ENCODE peak calls at places on chromosomes 2 and 18, in eight cellular contexts. E is coronary artery, V is NCI-H345, T is AG09319, P is foreskin fibroblast, N is A549, Y is RPMI7951, M is Karpas-422. G is an unnamed sample.

GRCh38 chr2:100857915-100858314 is 38.0 kb downstream of the NPAS2 start:
- DNase-seq in Y (peak; percentile 55), E (no peak), T (peak; percentile 78), M (no peak), P (peak; percentile 92), N (no peak), V (no peak), G (no peak)

GRCh38 chr18:2625217-2625616 is 30.3 kb upstream of the SMCHD1 start:
- DNase-seq in M (no peak), T (no peak), Y (no peak), P (no peak), V (no peak), E (no peak), N (no peak), G (no peak)

GRCh38 chr18:5388896-5389295 is 93.4 kb upstream of the ZBTB14 start:
- DNase-seq in Y (no peak), M (no peak), P (no peak), V (no peak), T (no peak), E (no peak), N (no peak), G (no peak)

GRCh38 chr2:201127570-201127969 is 11.6 kb downstream of the CFLAR start:
- DNase-seq in P (peak; percentile 80), N (no peak), E (no peak), M (no peak), V (no peak), Y (peak; percentile 89), T (peak; percentile 65), G (no peak)

GRCh38 chr2:235623052-235623451 is 129.2 kb downstream of the AGAP1 start:
- DNase-seq in Y (no peak), P (no peak), V (no peak), E (no peak), M (no peak), T (no peak), N (no peak), G (no peak)

GRCh38 chr2:187081409-187081808 is 232.4 kb upstream of the ZSWIM2 start:
- DNase-seq in T (no peak), P (no peak), E (no peak), V (no peak), Y (no peak), N (no peak), M (no peak), G (no peak)

GRCh38 chr2:44549856-44550255 is 188.1 kb downstream of the CAMKMT start:
- DNase-seq in V (no peak), E (no peak), N (no peak), Y (peak; percentile 47), M (no peak), T (no peak), P (peak; percentile 15), G (no peak)

GRCh38 chr2:37784071-37784758 is 112.8 kb upstream of the CDC42EP3 start:
- DNase-seq in P (no peak), V (no peak), N (no peak), Y (no peak), M (no peak), T (peak; percentile 76), E (no peak), G (peak; percentile 55)

GRCh38 chr2:234495076-234495800 is 1.6 kb downstream of the ARL4C start:
- DNase-seq in V (no peak), Y (peak; percentile 56), M (no peak), E (no peak), T (no peak), P (no peak), N (no peak), G (peak; percentile 50)

GRCh38 chr2:234374671-234375245 is 122.1 kb downstream of the ARL4C start:
- DNase-seq in V (no peak), Y (peak; percentile 36), T (no peak), P (no peak), N (no peak), M (no peak), E (no peak), G (no peak)

GRCh38 chr2:167181134-167181533 is 292.9 kb downstream of the XIRP2 start:
- DNase-seq in N (no peak), Y (peak; percentile 27), V (no peak), T (no peak), E (no peak), M (no peak), P (peak; percentile 52), G (peak; percentile 56)

GRCh38 chr2:197209742-197210408 is 100.7 kb downstream of the ANKRD44 start:
- DNase-seq in T (no peak), Y (no peak), V (no peak), E (no peak), P (no peak), N (no peak), M (peak; percentile 61), G (no peak)

GRCh38 chr2:237932731-237933131 is 34.1 kb upstream of the UBE2F start:
- DNase-seq in Y (peak; percentile 33), T (peak; percentile 78), E (no peak), V (no peak), N (no peak), M (no peak), P (peak; percentile 59), G (no peak)

GRCh38 chr18:52334896-52335295 is 5.1 kb upstream of the DCC start:
- DNase-seq in E (no peak), N (no peak), V (no peak), M (no peak), P (peak; percentile 77), Y (no peak), T (no peak), G (peak; percentile 13)

GRCh38 chr2:204706939-204707338 is 161.7 kb downstream of the PARD3B start:
- DNase-seq in N (no peak), P (no peak), V (no peak), E (no peak), M (no peak), T (no peak), Y (no peak), G (no peak)

GRCh38 chr2:24613154-24613814 is 122.2 kb downstream of the NCOA1 start:
- DNase-seq in P (peak; percentile 32), T (peak; percentile 27), M (peak; percentile 85), Y (peak; percentile 51), V (peak; percentile 61), E (no peak), N (no peak), G (peak; percentile 91)

GRCh38 chr2:150705767-150706166 is 218.3 kb upstream of the RND3 start:
- DNase-seq in V (no peak), P (no peak), Y (no peak), M (no peak), E (no peak), T (no peak), N (no peak), G (no peak)

GRCh38 chr2:121903037-121903689 is 147.7 kb downstream of the TSN start:
- DNase-seq in E (no peak), T (no peak), N (no peak), P (no peak), Y (peak; percentile 66), M (no peak), V (peak; percentile 28), G (peak; percentile 68)

GRCh38 chr18:21406111-21406510 is 164.1 kb downstream of the GREB1L start:
- DNase-seq in M (no peak), N (no peak), E (no peak), Y (no peak), P (no peak), T (no peak), V (no peak), G (no peak)

GRCh38 chr2:197777823-197778407 is 7.2 kb downstream of the BOLL start:
- DNase-seq in T (peak; percentile 8), V (peak; percentile 28), E (no peak), Y (peak; percentile 41), N (peak; percentile 4), P (peak; percentile 10), M (peak; percentile 72), G (peak; percentile 51)

GRCh38 chr18:51196116-51196810 is 1.2 kb downstream of the MEX3C start:
- DNase-seq in P (no peak), N (peak; percentile 7), E (peak; percentile 79), Y (peak; percentile 33), V (peak; percentile 25), T (no peak), M (peak; percentile 67), G (peak; percentile 71)

GRCh38 chr2:216911886-216912285 is 52.0 kb upstream of the TNP1 start:
- DNase-seq in E (no peak), M (no peak), N (no peak), P (peak; percentile 43), T (peak; percentile 32), Y (peak; percentile 90), V (no peak), G (no peak)

GRCh38 chr2:39930175-39930926 is 151.3 kb upstream of the THUMPD2 start:
- DNase-seq in P (no peak), V (no peak), N (no peak), T (no peak), M (no peak), E (no peak), Y (no peak), G (no peak)

GRCh38 chr2:28338754-28339325 is 53.8 kb upstream of the FOSL2 start:
- DNase-seq in P (no peak), E (no peak), Y (peak; percentile 44), V (no peak), T (no peak), N (no peak), M (no peak), G (no peak)